ENCODE peak calls at places on chromosomes 16 and 17, in seven cellular contexts. J is lower leg skin; N is Jurkat, Clone E6-1; G is fibroblast of mammary gland; A is SHP77; S is stimulated activated naive CD8-positive, alpha-beta T cell treated with anti-CD3 and anti-CD28 coated beads, Interleukin-15, Interleukin-2, amounts not matched to agents 100 U/mL and 50 U/mL, for 24 hours; T is cardiac muscle cell. V is an unnamed sample.

GRCh38 chr17:37043201-37043600 is 94.4 kb downstream of the AATF start:
- DNase-seq in T (no peak), J (no peak), A (no peak), G (no peak), N (peak), S (no peak), V (no peak)

GRCh38 chr16:54847207-54847606 is 83.5 kb upstream of the IRX5 start:
- DNase-seq in T (no peak), A (peak), N (no peak), S (no peak), G (peak), J (no peak), V (peak)

GRCh38 chr17:35094902-35095301 is 24.8 kb downstream of the RAD51D start:
- DNase-seq in S (no peak), G (peak), T (peak), A (no peak), N (no peak), J (no peak), V (no peak)

GRCh38 chr17:28741358-28742349 is 2.2 kb upstream of the TRAF4 start:
- DNase-seq in T (no peak), N (no peak), G (no peak), S (no peak), J (no peak), A (no peak), V (no peak)

GRCh38 chr16:71923941-71924690 is 28.8 kb downstream of the IST1 start:
- DNase-seq in S (no peak), N (no peak), G (peak), A (no peak), J (no peak), T (peak), V (no peak)

GRCh38 chr17:63978266-63979200 is 5.8 kb upstream of the SCN4A start:
- DNase-seq in J (no peak), T (no peak), N (no peak), S (no peak), A (no peak), G (no peak), V (no peak)

GRCh38 chr17:76237859-76238313 is 2.4 kb downstream of the RNF157 start:
- DNase-seq in G (peak), J (no peak), S (no peak), A (no peak), T (no peak), N (no peak), V (no peak)

GRCh38 chr17:32342603-32343325 is 791 bp upstream of the C17orf75 start:
- DNase-seq in G (no peak), J (peak), T (no peak), A (peak), N (peak), S (no peak), V (no peak)

GRCh38 chr17:82895087-82895486 is 55.3 kb upstream of the ZNF750 start:
- DNase-seq in N (no peak), S (no peak), A (no peak), J (no peak), T (no peak), G (no peak), V (no peak)

GRCh38 chr16:73126453-73126853 is 78.5 kb upstream of the ZFHX3 start:
- DNase-seq in N (no peak), G (peak), J (peak), T (peak), A (no peak), S (no peak), V (no peak)

GRCh38 chr16:11355862-11356261 is 10.6 kb downstream of the RMI2 start:
- DNase-seq in T (no peak), N (peak), J (no peak), A (no peak), G (no peak), S (no peak), V (no peak)

GRCh38 chr16:13236308-13236707 is 334.9 kb downstream of the SHISA9 start:
- DNase-seq in G (no peak), A (no peak), S (no peak), N (no peak), J (no peak), T (no peak), V (no peak)

GRCh38 chr17:1720856-1721386 is 3.6 kb upstream of the WDR81 start:
- DNase-seq in G (peak), N (peak), J (peak), T (peak), A (peak), S (peak), V (peak)

GRCh38 chr16:66385415-66385814 is 18.9 kb downstream of the CDH5 start:
- DNase-seq in N (no peak), T (no peak), J (no peak), A (no peak), G (no peak), S (no peak), V (no peak)

GRCh38 chr17:62179525-62180161 is 114.6 kb upstream of the MED13 start:
- DNase-seq in T (peak), S (no peak), G (peak), N (no peak), J (peak), A (no peak), V (no peak)

GRCh38 chr16:24635900-24636610 is 93.4 kb upstream of the TNRC6A start:
- DNase-seq in N (no peak), S (no peak), J (peak), A (peak), T (peak), G (peak), V (peak)

GRCh38 chr16:87279094-87279658 is 38.0 kb downstream of the C16orf95 start:
- DNase-seq in S (no peak), A (no peak), G (no peak), T (no peak), J (no peak), N (no peak), V (no peak)

GRCh38 chr16:21263640-21264211 is 14.4 kb downstream of the CRYM start:
- DNase-seq in J (no peak), T (peak), S (no peak), A (no peak), G (peak), N (no peak), V (no peak)

GRCh38 chr17:37710344-37710886 is 34.4 kb downstream of the HNF1B start:
- DNase-seq in T (peak), S (no peak), A (peak), G (peak), J (no peak), N (no peak), V (no peak)

GRCh38 chr17:29870836-29871430 is 59.1 kb downstream of the SSH2 start:
- DNase-seq in A (no peak), S (no peak), T (no peak), N (no peak), G (no peak), J (no peak), V (peak)

GRCh38 chr16:88941051-88941932 is 35.7 kb downstream of the CBFA2T3 start:
- DNase-seq in T (no peak), S (no peak), N (no peak), A (peak), J (no peak), G (no peak), V (no peak)

GRCh38 chr16:77877712-77878111 is 89.3 kb downstream of the VAT1L start:
- DNase-seq in T (peak), J (no peak), G (peak), A (no peak), N (no peak), S (no peak), V (no peak)

GRCh38 chr16:30382398-30383015 is at the start of gene SEPTIN1:
- DNase-seq in G (no peak), T (no peak), A (peak), J (no peak), N (peak), S (peak), V (no peak)